ENCODE peak calls at places on chromosomes 16 and 17, in nine cellular contexts. V is GM12878; D is esophagus squamous epithelium; C is GM23338; M is CD4-positive, CD25-positive, alpha-beta regulatory T cell; I is AG04450; Q is uterus; X is CD8-positive, alpha-beta memory T cell; J is transverse colon. W is an unnamed sample.
A peak's percentile ranks its signal among the peaks of the same experiment; 100 is the strongest.

GRCh38 chr16:35533683-35534082 is 2074.3 kb downstream of the TP53TG3F start:
- DNase-seq in V (no peak), D (no peak), C (no peak), M (no peak), I (no peak), Q (no peak), X (no peak), J (no peak), W (peak; percentile 11)

GRCh38 chr17:72565758-72566157 is 444.9 kb downstream of the SOX9 start:
- DNase-seq in V (no peak), D (no peak), C (no peak), M (no peak), I (no peak), Q (no peak), X (no peak), J (no peak), W (no peak)

GRCh38 chr16:608019-608418 is 18.2 kb downstream of the RAB40C start:
- DNase-seq in V (no peak), D (no peak), C (no peak), M (no peak), I (no peak), Q (no peak), X (no peak), J (no peak), W (no peak)

GRCh38 chr16:35314298-35314697 is 1854.9 kb downstream of the TP53TG3F start:
- DNase-seq in V (no peak), D (no peak), C (no peak), M (no peak), I (no peak), Q (no peak), X (no peak), J (no peak), W (no peak)

GRCh38 chr17:64277831-64278562 is 14.9 kb upstream of the TEX2 start:
- DNase-seq in V (no peak), D (no peak), C (no peak), M (no peak), I (no peak), Q (no peak), X (no peak), J (no peak), W (no peak)

GRCh38 chr16:64437706-64438329 is 684.0 kb downstream of the CDH11 start:
- DNase-seq in V (no peak), D (no peak), C (no peak), M (no peak), I (no peak), Q (no peak), X (no peak), J (no peak), W (peak; percentile 68)

GRCh38 chr16:8676160-8676547 is 1.7 kb downstream of the ABAT start:
- DNase-seq in V (no peak), D (no peak), C (no peak), M (no peak), I (no peak), Q (no peak), X (no peak), J (no peak), W (no peak)

GRCh38 chr17:42683407-42684031 is 1.2 kb downstream of the CNTNAP1 start:
- DNase-seq in V (no peak), D (no peak), C (peak; percentile 77), M (no peak), I (no peak), Q (peak; percentile 60), X (no peak), J (peak; percentile 58), W (no peak)

GRCh38 chr16:87388818-87389134 is 3.4 kb upstream of the MAP1LC3B start:
- DNase-seq in V (no peak), D (no peak), C (no peak), M (no peak), I (no peak), Q (no peak), X (no peak), J (no peak), W (no peak)
- H3K4me3 ChIP-seq in V (no peak overlapping the region), D (peak overlapping the region; percentile 45), C (no peak overlapping the region), M (peak overlapping the region; percentile 76), I (no peak overlapping the region), Q (no peak overlapping the region), X (peak overlapping the region; percentile 26), J (no peak overlapping the region), W (peak overlapping the region; percentile 42)

GRCh38 chr17:77358801-77359716 is 218.3 kb downstream of the SEC14L1 start:
- DNase-seq in V (no peak), D (no peak), C (no peak), M (no peak), I (no peak), Q (no peak), X (no peak), J (no peak), W (no peak)
- H3K27ac ChIP-seq in V (no peak overlapping the region), D (no peak overlapping the region), C (no peak overlapping the region), M (no peak overlapping the region), I (no peak overlapping the region), Q (no peak overlapping the region), X (no peak overlapping the region), J (no peak overlapping the region), W (no peak overlapping the region)

DNA sequence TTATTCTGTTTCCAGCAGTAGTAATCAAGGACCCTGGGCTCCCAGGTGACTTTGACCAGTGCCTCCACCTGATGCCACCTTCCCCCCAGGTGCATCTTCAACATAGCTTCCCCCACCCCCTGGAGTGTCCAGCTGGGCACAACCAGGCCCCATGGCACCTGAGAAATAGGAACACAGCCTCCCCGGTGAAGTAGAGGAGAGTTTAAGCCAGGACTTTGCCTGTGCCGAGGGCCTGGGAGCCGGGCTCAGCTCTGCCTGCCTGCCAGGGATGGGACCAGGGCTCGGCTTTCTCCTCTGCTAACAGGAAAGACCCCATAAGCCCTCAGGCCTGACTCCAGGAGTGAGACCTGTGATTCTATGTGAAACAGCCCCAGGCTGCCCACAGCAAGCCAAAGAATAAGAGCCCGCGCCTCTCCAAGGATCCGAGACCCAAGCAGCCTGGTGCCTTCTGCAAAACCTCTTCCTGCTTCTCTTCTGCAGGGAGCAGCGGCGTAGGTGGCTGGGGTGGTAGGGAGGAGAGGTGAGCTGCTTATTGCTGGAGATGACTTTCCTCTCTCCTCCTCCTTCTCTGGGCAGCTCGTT is 16.4 kb upstream of the RBFOX3 start:
- DNase-seq in V (no peak), D (no peak), C (no peak), M (no peak), I (no peak), Q (peak; percentile 6), X (no peak), J (no peak), W (no peak)
- H3K4me3 ChIP-seq in V (no peak overlapping the region), D (no peak overlapping the region), C (no peak overlapping the region), M (no peak overlapping the region), I (no peak overlapping the region), Q (no peak overlapping the region), X (no peak overlapping the region), J (no peak overlapping the region), W (no peak overlapping the region)

DNA sequence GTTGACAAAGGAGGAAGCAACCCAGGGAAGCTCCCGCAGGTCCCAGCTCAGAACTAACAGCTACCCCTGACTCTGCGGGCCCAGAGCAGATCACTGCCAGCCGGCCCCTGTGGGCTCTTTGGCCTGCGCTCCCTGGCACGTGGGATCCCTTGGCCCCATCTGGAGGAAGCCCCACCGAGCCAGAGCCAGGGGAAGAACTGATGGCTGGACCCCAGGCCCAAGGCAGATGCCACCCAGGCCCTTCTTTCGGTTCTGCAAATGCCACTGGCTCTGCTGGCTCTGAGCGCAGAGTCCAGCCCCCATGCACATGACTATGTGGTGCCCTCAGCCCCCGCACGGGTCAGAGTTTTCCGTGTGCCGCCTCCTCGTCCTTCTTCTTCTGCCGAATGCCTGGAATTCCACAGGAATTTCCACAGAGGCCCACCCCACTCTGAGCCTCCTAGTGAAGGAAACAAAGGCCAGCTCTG is 35.8 kb upstream of the SNN start:
- DNase-seq in V (no peak), D (no peak), C (no peak), M (no peak), I (peak; percentile 85), Q (peak; percentile 71), X (no peak), J (peak; percentile 35), W (no peak)
- H3K27ac ChIP-seq in V (no peak overlapping the region), D (peak overlapping the region; percentile 87), C (no peak overlapping the region), M (no peak overlapping the region), I (peak overlapping the region; percentile 96), Q (peak overlapping the region; percentile 79), X (no peak overlapping the region), J (peak overlapping the region; percentile 56), W (no peak overlapping the region)

GRCh38 chr16:3938471-3938842 is 57.9 kb upstream of the CREBBP start:
- DNase-seq in V (no peak), D (no peak), C (no peak), M (no peak), I (no peak), Q (no peak), X (no peak), J (no peak), W (no peak)
- H3K4me3 ChIP-seq in V (no peak overlapping the region), D (peak overlapping the region; percentile 65), C (peak overlapping the region; percentile 52), M (no peak overlapping the region), I (no peak overlapping the region), Q (peak overlapping the region; percentile 39), X (peak overlapping the region; percentile 34), J (no peak overlapping the region), W (no peak overlapping the region)

DNA sequence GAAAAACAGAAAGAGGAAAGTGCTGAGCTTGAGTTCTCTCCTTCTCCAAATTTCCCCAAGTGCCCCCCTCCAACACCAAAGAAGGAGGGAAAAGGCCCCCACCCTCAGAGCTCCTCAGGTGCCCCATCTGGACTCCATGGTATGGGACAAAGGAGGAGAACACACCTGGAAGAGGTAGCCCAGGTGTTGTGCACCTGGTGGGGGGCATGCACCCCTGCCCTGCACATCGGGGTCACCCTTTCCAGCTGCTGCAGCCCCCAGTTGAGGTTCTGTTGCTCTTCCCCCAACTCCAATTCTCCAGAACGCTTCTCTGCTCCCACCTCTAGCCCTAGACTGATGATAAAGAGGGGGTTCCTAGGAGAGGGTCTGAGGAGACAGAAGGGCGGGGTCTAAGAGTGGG is 3.0 kb upstream of the COL1A1 start:
- DNase-seq in V (no peak), D (no peak), C (no peak), M (no peak), I (no peak), Q (peak; percentile 18), X (no peak), J (peak; percentile 0), W (no peak)
- H3K27ac ChIP-seq in V (no peak overlapping the region), D (peak overlapping the region; percentile 89), C (no peak overlapping the region), M (no peak overlapping the region), I (peak overlapping the region; percentile 98), Q (peak overlapping the region; percentile 96), X (no peak overlapping the region), J (peak overlapping the region; percentile 95), W (no peak overlapping the region)

GRCh38 chr16:78128920-78129319 is 29.5 kb downstream of the WWOX start:
- DNase-seq in V (no peak), D (no peak), C (no peak), M (no peak), I (no peak), Q (no peak), X (no peak), J (no peak), W (no peak)
- H3K4me3 ChIP-seq in V (no peak overlapping the region), D (no peak overlapping the region), C (no peak overlapping the region), M (no peak overlapping the region), I (no peak overlapping the region), Q (no peak overlapping the region), X (no peak overlapping the region), J (no peak overlapping the region), W (no peak overlapping the region)

W was measured in MM.1S.